ENCODE peak calls at places on chromosomes 3 and 15, in five cellular contexts. F, V, X, Y and Z are unnamed samples. For H3K4me1, the result is how much of the 10 kb centered on the place peaks cover.

GRCh38 chr3:30604566-30604965 is 1.8 kb upstream of the TGFBR2 start:
- DNase-seq in F (no peak), V (no peak), X (no peak), Y (no peak), Z (no peak)

GRCh38 chr3:69494091-69494659 is 108.3 kb upstream of the FRMD4B start:
- DNase-seq in F (no peak), V (no peak), X (no peak), Y (no peak), Z (no peak)

GRCh38 chr3:48247401-48247807 is 6.5 kb downstream of the ZNF589 start:
- DNase-seq in F (no peak), V (no peak), X (peak), Y (no peak), Z (no peak)

GRCh38 chr15:98850991-98851776 is 156.4 kb downstream of the PGPEP1L start:
- DNase-seq in F (peak), V (peak), X (peak), Y (peak), Z (peak)

GRCh38 chr3:111801697-111802655 is 57.1 kb upstream of the PHLDB2 start:
- DNase-seq in F (no peak), V (no peak), X (no peak), Y (no peak), Z (no peak)

GRCh38 chr15:88467073-88467934 is at the start of the genes MRPL46 and MRPS11:
- DNase-seq in F (peak), V (peak), X (peak), Y (peak), Z (peak)

GRCh38 chr3:18556001-18556408 is 130.9 kb upstream of the SATB1 start:
- DNase-seq in F (no peak), V (no peak), X (no peak), Y (no peak), Z (no peak)

GRCh38 chr3:13479332-13479581 is 849 bp upstream of the HDAC11 start:
- DNase-seq in F (no peak), V (no peak), X (no peak), Y (no peak), Z (peak)

GRCh38 chr15:82930466-82930865 is 22.1 kb downstream of the HOMER2 start:
- DNase-seq in F (no peak), V (no peak), X (no peak), Y (no peak), Z (no peak)

GRCh38 chr3:146431240-146431639 is 38.1 kb downstream of the PLSCR2 start:
- DNase-seq in F (no peak), V (no peak), X (no peak), Y (no peak), Z (no peak)

GRCh38 chr3:119156868-119157267 is 10.9 kb downstream of the TEX55 start:
- DNase-seq in F (no peak), V (no peak), X (no peak), Y (no peak), Z (no peak)

GRCh38 chr3:126606021-126606420 is 47.3 kb upstream of the C3orf22 start:
- DNase-seq in F (no peak), V (no peak), X (no peak), Y (no peak), Z (no peak)

GRCh38 chr15:101625169-101625568 is 27.0 kb downstream of the TM2D3 start:
- DNase-seq in F (no peak), V (no peak), X (no peak), Y (no peak), Z (no peak)

GRCh38 chr3:188979669-188980311 is 192.0 kb upstream of the TPRG1 start:
- DNase-seq in F (no peak), V (no peak), X (no peak), Y (no peak), Z (no peak)

GRCh38 chr3:11498174-11498573 is 145.5 kb downstream of the VGLL4 start:
- DNase-seq in F (no peak), V (no peak), X (no peak), Y (no peak), Z (no peak)

GRCh38 chr3:196754215-196754937 is 14.7 kb downstream of the PAK2 start:
- DNase-seq in F (no peak), V (no peak), X (no peak), Y (peak), Z (no peak)

DNA sequence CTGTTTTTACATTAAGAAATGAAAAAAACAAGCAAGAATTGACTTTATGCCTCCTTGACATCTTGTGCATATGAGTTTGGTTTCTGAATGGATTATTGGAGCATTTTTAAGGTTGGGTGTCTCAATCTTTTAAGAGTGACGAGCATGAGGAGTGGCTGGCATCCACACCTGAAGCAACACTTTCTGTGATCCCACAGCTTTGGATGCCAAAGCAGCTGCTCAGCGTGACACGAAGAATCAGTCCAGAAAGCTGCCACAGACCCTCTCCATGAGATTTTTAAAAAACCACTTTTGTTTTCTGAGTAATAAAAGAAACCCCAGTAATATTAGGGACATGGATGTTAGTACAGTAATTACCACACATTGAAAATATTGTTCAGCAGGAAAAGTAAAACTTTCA is 154.5 kb downstream of the KLF13 start:
- DNase-seq in F (no peak), V (no peak), X (peak), Y (peak), Z (no peak)
- H3K4me3 ChIP-seq in F (no peak), V (no peak), X (no peak), Y (no peak), Z (no peak)

GRCh38 chr15:41661078-41661528 is 898 bp downstream of the MGA start:
- DNase-seq in F (no peak), V (no peak), X (no peak), Y (no peak), Z (no peak)

GRCh38 chr15:41660235-41661077 is at the start of gene MGA:
- DNase-seq in F (peak), V (peak), X (peak), Y (peak), Z (peak)

GRCh38 chr15:41659190-41659589 is 1.0 kb upstream of the MGA start:
- DNase-seq in F (no peak), V (no peak), X (no peak), Y (no peak), Z (no peak)

GRCh38 chr15:41659855-41660234 is 360 bp upstream of the MGA start:
- DNase-seq in F (no peak), V (no peak), X (no peak), Y (no peak), Z (peak)

GRCh38 chr15:41658689-41659088 is 1.5 kb upstream of the MGA start:
- DNase-seq in F (no peak), V (no peak), X (no peak), Y (no peak), Z (no peak)
- H3K4me1 ChIP-seq in F (under half), V (under half), X (under half), Y (under half), Z (under half)

GRCh38 chr3:137032465-137033120 is 74.8 kb downstream of the IL20RB start:
- DNase-seq in F (peak), V (peak), X (peak), Y (peak), Z (peak)
- H3K4me3 ChIP-seq in F (peak), V (no peak), X (peak), Y (no peak), Z (no peak)

DNA sequence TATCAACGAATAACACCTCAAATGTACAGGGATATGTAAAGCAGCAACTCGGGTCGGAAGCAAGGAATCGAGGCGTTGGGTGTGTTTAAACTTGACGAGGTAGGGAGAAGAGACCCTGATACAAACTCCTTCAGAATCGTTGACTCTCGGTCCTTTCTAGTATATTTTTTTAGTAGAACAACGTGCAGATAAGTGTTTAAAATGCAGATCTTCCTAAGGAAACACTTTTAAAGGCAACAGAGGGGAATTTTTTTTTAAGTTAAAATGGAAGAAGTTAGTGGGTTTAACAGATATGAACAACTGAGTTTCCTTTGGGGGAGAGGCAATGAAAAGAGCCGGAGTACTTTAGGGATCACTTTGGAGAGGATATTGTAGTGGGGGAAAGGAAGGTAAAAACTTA is 1.1 kb upstream of the KPNA4 start:
- DNase-seq in F (no peak), V (no peak), X (no peak), Y (no peak), Z (no peak)
- H3K4me1 ChIP-seq in F (under half), V (under half), X (under half), Y (under half), Z (under half)

GRCh38 chr3:79886204-79886603 is 118.4 kb upstream of the ROBO1 start:
- DNase-seq in F (no peak), V (no peak), X (no peak), Y (no peak), Z (no peak)
- H3K4me3 ChIP-seq in F (no peak), V (no peak), X (no peak), Y (no peak), Z (no peak)

GRCh38 chr3:20055020-20055775 is 15.0 kb downstream of the KAT2B start:
- DNase-seq in F (no peak), V (no peak), X (no peak), Y (no peak), Z (no peak)
- H3K4me1 ChIP-seq in F (half or more), V (under half), X (under half), Y (under half), Z (under half)